ENCODE peak calls at places on chromosomes 3 and 15, in four cellular contexts. One of them, this sample, is unnamed. For H3K4me1, the result is how much of the 10 kb centered on the place peaks cover.

GRCh38 chr15:27241942-27242341 is 271.0 kb downstream of the GABRG3 start:
- DNase-seq in tibial nerve: no peak
- DNase-seq in uterus: no peak
- DNase-seq in IMR-90: no peak
- DNase-seq in this sample: no peak

GRCh38 chr15:87764461-87765236 is 491.9 kb downstream of the NTRK3 start:
- DNase-seq in IMR-90: peak
- DNase-seq in tibial nerve: no peak
- DNase-seq in uterus: no peak
- DNase-seq in this sample: no peak

GRCh38 chr3:107468782-107469181 is 54.0 kb upstream of the BBX start:
- DNase-seq in tibial nerve: no peak
- DNase-seq in IMR-90: no peak
- DNase-seq in uterus: no peak
- DNase-seq in this sample: no peak

GRCh38 chr3:69113536-69113935 is 8.9 kb downstream of the LMOD3 start:
- DNase-seq in tibial nerve: no peak
- DNase-seq in uterus: no peak
- DNase-seq in IMR-90: peak
- DNase-seq in this sample: no peak

GRCh38 chr3:56940331-56940730 is 120.1 kb upstream of the SPATA12 start:
- DNase-seq in tibial nerve: no peak
- DNase-seq in IMR-90: no peak
- DNase-seq in uterus: no peak
- DNase-seq in this sample: no peak

GRCh38 chr3:5347486-5347885 is 160.0 kb downstream of the EDEM1 start:
- DNase-seq in uterus: no peak
- DNase-seq in tibial nerve: no peak
- DNase-seq in IMR-90: no peak
- DNase-seq in this sample: no peak

GRCh38 chr3:138137901-138138300 is 5.7 kb upstream of the A4GNT start:
- DNase-seq in tibial nerve: no peak
- DNase-seq in IMR-90: no peak
- DNase-seq in uterus: no peak
- DNase-seq in this sample: no peak

GRCh38 chr3:121705541-121705940 is 44.0 kb downstream of the GOLGB1 start:
- DNase-seq in IMR-90: peak
- DNase-seq in tibial nerve: no peak
- DNase-seq in uterus: no peak
- DNase-seq in this sample: no peak

GRCh38 chr3:93988283-93988682 is 8.3 kb downstream of the ARL13B start:
- DNase-seq in tibial nerve: no peak
- DNase-seq in IMR-90: peak
- DNase-seq in uterus: no peak
- DNase-seq in this sample: no peak

GRCh38 chr3:187974857-187975257 is 179.1 kb upstream of the LPP start:
- DNase-seq in uterus: no peak
- DNase-seq in IMR-90: no peak
- DNase-seq in tibial nerve: no peak
- DNase-seq in this sample: no peak

GRCh38 chr3:108767258-108767657 is 10.0 kb upstream of the RETNLB start:
- DNase-seq in IMR-90: no peak
- DNase-seq in tibial nerve: no peak
- DNase-seq in uterus: no peak
- DNase-seq in this sample: no peak

DNA sequence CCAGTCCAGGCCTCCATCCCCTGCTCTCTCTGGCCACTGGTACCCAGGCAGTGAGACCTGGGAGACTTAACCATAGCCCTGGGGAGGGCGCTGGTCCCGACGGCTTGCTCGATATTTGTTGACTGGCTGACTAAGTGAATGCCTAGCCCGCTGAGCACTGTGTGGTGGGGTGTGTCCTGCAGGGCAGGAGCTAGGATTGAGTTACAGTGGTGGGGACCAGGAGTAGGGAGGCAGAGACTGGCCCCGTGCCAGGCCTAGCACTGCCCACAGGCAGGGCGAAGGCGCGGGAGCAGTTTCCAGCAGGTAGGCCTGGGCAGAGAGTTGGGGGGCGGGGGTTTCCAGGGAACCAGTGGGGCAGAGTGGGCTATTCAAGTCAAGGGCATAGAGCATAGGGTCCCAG is at the start of gene VILL:
- DNase-seq in tibial nerve: peak
- DNase-seq in IMR-90: no peak
- DNase-seq in uterus: no peak
- DNase-seq in this sample: no peak
- TF ChIP-seq POLR2A in tibial nerve: no peak
- TF ChIP-seq POLR2A in IMR-90: no peak
- TF ChIP-seq POLR2A in uterus: no peak
- TF ChIP-seq POLR2A in this sample: no peak

DNA sequence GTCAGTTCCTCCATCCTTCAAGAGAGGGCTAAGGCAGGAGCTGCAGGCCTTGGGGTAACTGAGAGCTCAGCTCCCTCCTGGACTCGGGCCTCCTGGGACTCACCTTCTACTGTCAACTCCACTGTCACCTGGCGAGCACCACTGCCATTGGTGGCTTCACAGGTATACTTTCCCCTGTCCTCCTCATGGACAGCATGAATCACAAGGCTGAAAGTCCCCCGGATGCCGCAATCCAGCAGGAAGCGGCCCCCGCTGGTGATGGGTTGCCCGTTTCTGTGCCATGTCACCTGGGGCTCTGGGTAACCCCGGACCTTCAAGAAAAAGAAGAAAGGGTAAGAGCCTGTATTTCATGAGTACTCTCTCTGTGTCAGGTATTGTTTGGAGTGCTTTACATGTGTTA is 131.9 kb downstream of the MYLK start:
- DNase-seq in tibial nerve: no peak
- DNase-seq in uterus: no peak
- DNase-seq in IMR-90: no peak
- DNase-seq in this sample: no peak
- H3K4me1 ChIP-seq in tibial nerve: under half
- H3K4me1 ChIP-seq in uterus: under half
- H3K4me1 ChIP-seq in IMR-90: under half
- H3K4me1 ChIP-seq in this sample: under half

GRCh38 chr15:91268510-91268909 is 168.5 kb downstream of the SV2B start:
- DNase-seq in IMR-90: no peak
- DNase-seq in tibial nerve: no peak
- DNase-seq in uterus: no peak
- DNase-seq in this sample: no peak
- TF ChIP-seq POLR2A in IMR-90: no peak
- TF ChIP-seq POLR2A in tibial nerve: no peak
- TF ChIP-seq POLR2A in uterus: no peak
- TF ChIP-seq POLR2A in this sample: no peak

GRCh38 chr3:172257638-172258400 is 190.4 kb downstream of the GHSR start:
- DNase-seq in IMR-90: peak
- DNase-seq in uterus: no peak
- DNase-seq in tibial nerve: no peak
- DNase-seq in this sample: no peak
- H3K4me1 ChIP-seq in IMR-90: under half
- H3K4me1 ChIP-seq in uterus: under half
- H3K4me1 ChIP-seq in tibial nerve: half or more
- H3K4me1 ChIP-seq in this sample: under half

GRCh38 chr3:17089314-17089700 is 204.6 kb downstream of the PLCL2 start:
- DNase-seq in tibial nerve: no peak
- DNase-seq in IMR-90: no peak
- DNase-seq in uterus: no peak
- DNase-seq in this sample: no peak

GRCh38 chr3:17088017-17088416 is 203.3 kb downstream of the PLCL2 start:
- DNase-seq in uterus: no peak
- DNase-seq in IMR-90: no peak
- DNase-seq in tibial nerve: no peak
- DNase-seq in this sample: no peak

GRCh38 chr3:17088602-17089313 is 204.0 kb downstream of the PLCL2 start:
- DNase-seq in uterus: no peak
- DNase-seq in tibial nerve: no peak
- DNase-seq in IMR-90: no peak
- DNase-seq in this sample: no peak

GRCh38 chr3:17090271-17090992 is 205.7 kb downstream of the PLCL2 start:
- DNase-seq in uterus: no peak
- DNase-seq in tibial nerve: no peak
- DNase-seq in IMR-90: no peak
- DNase-seq in this sample: no peak

GRCh38 chr3:17087509-17087908 is 202.8 kb downstream of the PLCL2 start:
- DNase-seq in IMR-90: no peak
- DNase-seq in tibial nerve: no peak
- DNase-seq in uterus: no peak
- DNase-seq in this sample: no peak
- TF ChIP-seq POLR2A in IMR-90: no peak
- TF ChIP-seq POLR2A in tibial nerve: no peak
- TF ChIP-seq POLR2A in uterus: no peak
- TF ChIP-seq POLR2A in this sample: no peak

GRCh38 chr3:179460260-179460659 is 9.0 kb upstream of the GNB4 start:
- DNase-seq in tibial nerve: no peak
- DNase-seq in IMR-90: no peak
- DNase-seq in uterus: no peak
- DNase-seq in this sample: no peak
- H3K4me1 ChIP-seq in tibial nerve: under half
- H3K4me1 ChIP-seq in IMR-90: under half
- H3K4me1 ChIP-seq in uterus: under half
- H3K4me1 ChIP-seq in this sample: under half

GRCh38 chr15:40441012-40441735 is 421 bp downstream of the BAHD1 start:
- DNase-seq in tibial nerve: peak
- DNase-seq in uterus: no peak
- DNase-seq in IMR-90: no peak
- DNase-seq in this sample: no peak
- TF ChIP-seq POLR2A in tibial nerve: no peak
- TF ChIP-seq POLR2A in uterus: no peak
- TF ChIP-seq POLR2A in IMR-90: no peak
- TF ChIP-seq POLR2A in this sample: no peak

GRCh38 chr3:58013099-58013498 is 4.9 kb downstream of the FLNB start:
- DNase-seq in tibial nerve: no peak
- DNase-seq in IMR-90: no peak
- DNase-seq in uterus: no peak
- DNase-seq in this sample: no peak

GRCh38 chr3:58011580-58011979 is 3.4 kb downstream of the FLNB start:
- DNase-seq in uterus: no peak
- DNase-seq in IMR-90: no peak
- DNase-seq in tibial nerve: no peak
- DNase-seq in this sample: no peak

GRCh38 chr3:58012302-58012701 is 4.1 kb downstream of the FLNB start:
- DNase-seq in tibial nerve: no peak
- DNase-seq in IMR-90: no peak
- DNase-seq in uterus: no peak
- DNase-seq in this sample: no peak

GRCh38 chr3:58015524-58015915 is 7.3 kb downstream of the FLNB start:
- DNase-seq in tibial nerve: no peak
- DNase-seq in uterus: no peak
- DNase-seq in IMR-90: no peak
- DNase-seq in this sample: no peak

GRCh38 chr3:58013973-58014649 is 5.9 kb downstream of the FLNB start:
- DNase-seq in IMR-90: peak
- DNase-seq in tibial nerve: peak
- DNase-seq in uterus: peak
- DNase-seq in this sample: no peak
- H3K4me1 ChIP-seq in IMR-90: under half
- H3K4me1 ChIP-seq in tibial nerve: under half
- H3K4me1 ChIP-seq in uterus: under half
- H3K4me1 ChIP-seq in this sample: under half

This sample was measured in breast epithelium.